ENCODE peak calls at places on chromosomes 7 and 10, in five cellular contexts. S is stimulated activated effector memory CD8-positive, alpha-beta T cell treated with anti-CD3 and anti-CD28 coated beads, Interleukin-12 subunit alpha, Interleukin-12 subunit beta, amount 100 ng/mL, for 72 hours; J is cardiac muscle cell; K is non-pigmented ciliary epithelial cell; H is memory B cell. I is an unnamed sample.

GRCh38 chr7:64625114-64626082 is 40.5 kb upstream of the ZNF107 start:
- DNase-seq in S (no peak), J (no peak), K (no peak), H (peak; percentile 30), I (no peak)

GRCh38 chr7:44046321-44047061 is 2.0 kb downstream of the DBNL start:
- DNase-seq in S (no peak), J (no peak), K (no peak), H (peak; percentile 77), I (no peak)

GRCh38 chr10:46547331-46547880 is 9.1 kb downstream of the GPRIN2 start:
- DNase-seq in S (peak; percentile 49), J (no peak), K (no peak), H (no peak), I (no peak)

GRCh38 chr7:3028071-3028766 is 15.4 kb downstream of the CARD11 start:
- DNase-seq in S (peak; percentile 61), J (peak; percentile 29), K (peak; percentile 31), H (no peak), I (no peak)

GRCh38 chr10:123275183-123275549 is 121.0 kb downstream of the BUB3 start:
- DNase-seq in S (no peak), J (no peak), K (no peak), H (no peak), I (no peak)

GRCh38 chr7:40538281-40538680 is 403.5 kb downstream of the SUGCT start:
- DNase-seq in S (no peak), J (peak; percentile 59), K (no peak), H (no peak), I (no peak)

GRCh38 chr7:98297619-98298286 is 16.3 kb downstream of the BRI3 start:
- DNase-seq in S (no peak), J (no peak), K (no peak), H (no peak), I (no peak)

GRCh38 chr10:47237316-47238260 is 62.4 kb upstream of the GDF10 start:
- DNase-seq in S (no peak), J (no peak), K (no peak), H (no peak), I (no peak)

GRCh38 chr7:120993575-120994191 is 5.2 kb downstream of the CPED1 start:
- DNase-seq in S (no peak), J (no peak), K (no peak), H (no peak), I (peak; percentile 55)

GRCh38 chr7:151085329-151085690 is 965 bp upstream of the AGAP3 start:
- DNase-seq in S (no peak), J (peak; percentile 21), K (no peak), H (no peak), I (no peak)

GRCh38 chr10:16520900-16521299 is 779 bp downstream of the C1QL3 start:
- DNase-seq in S (peak; percentile 74), J (peak; percentile 33), K (no peak), H (no peak), I (no peak)

GRCh38 chr7:28615091-28615490 is 202.8 kb downstream of the CREB5 start:
- DNase-seq in S (no peak), J (no peak), K (no peak), H (no peak), I (no peak)

GRCh38 chr7:2099036-2099957 is 133.4 kb downstream of the MAD1L1 start:
- DNase-seq in S (no peak), J (peak; percentile 23), K (no peak), H (peak; percentile 56), I (no peak)

GRCh38 chr10:36003688-36004087 is 361.6 kb upstream of the FZD8 start:
- DNase-seq in S (no peak), J (no peak), K (no peak), H (no peak), I (no peak)

GRCh38 chr10:3813267-3813666 is 28.3 kb upstream of the KLF6 start:
- DNase-seq in S (peak; percentile 40), J (no peak), K (no peak), H (no peak), I (no peak)

GRCh38 chr10:112424658-112425057 is 22.1 kb downstream of the ZDHHC6 start:
- DNase-seq in S (no peak), J (no peak), K (no peak), H (no peak), I (no peak)

GRCh38 chr7:3943779-3944520 is 642.9 kb downstream of the SDK1 start:
- DNase-seq in S (no peak), J (no peak), K (no peak), H (no peak), I (no peak)

GRCh38 chr10:4038000-4038399 is 253.0 kb upstream of the KLF6 start:
- DNase-seq in S (no peak), J (no peak), K (no peak), H (no peak), I (no peak)

GRCh38 chr10:62588116-62588515 is 213.9 kb downstream of the ZNF365 start:
- DNase-seq in S (no peak), J (peak; percentile 2), K (no peak), H (no peak), I (no peak)

GRCh38 chr10:102599565-102600327 is 44.5 kb upstream of the TRIM8 start:
- DNase-seq in S (no peak), J (peak; percentile 91), K (no peak), H (no peak), I (no peak)

GRCh38 chr7:28768577-28769147 is 189.5 kb downstream of the TRIL start:
- DNase-seq in S (no peak), J (no peak), K (peak; percentile 43), H (no peak), I (no peak)

GRCh38 chr10:102133373-102134195 is 744 bp downstream of the PPRC1 start:
- DNase-seq in S (peak; percentile 81), J (peak; percentile 85), K (no peak), H (no peak), I (no peak)

GRCh38 chr7:95690367-95690947 is 81.9 kb upstream of the DYNC1I1 start:
- DNase-seq in S (no peak), J (peak; percentile 69), K (no peak), H (peak; percentile 27), I (no peak)

GRCh38 chr10:100183482-100183881 is 2.3 kb downstream of the ERLIN1 start:
- DNase-seq in S (no peak), J (no peak), K (no peak), H (no peak), I (no peak)

GRCh38 chr10:19325581-19325980 is 277.0 kb downstream of the MALRD1 start:
- DNase-seq in S (no peak), J (peak; percentile 67), K (no peak), H (no peak), I (no peak)

GRCh38 chr10:100714566-100714950 is 30.8 kb upstream of the PAX2 start:
- DNase-seq in S (no peak), J (no peak), K (no peak), H (no peak), I (no peak)

GRCh38 chr10:8061274-8062211 is 7.1 kb downstream of the GATA3 start:
- DNase-seq in S (peak; percentile 80), J (no peak), K (no peak), H (no peak), I (no peak)

GRCh38 chr7:22137026-22137425 is 191.3 kb upstream of the CDCA7L start:
- DNase-seq in S (no peak), J (no peak), K (no peak), H (no peak), I (peak; percentile 59)

GRCh38 chr10:78196964-78197363 is 163.3 kb downstream of the RPS24 start:
- DNase-seq in S (no peak), J (peak; percentile 44), K (peak; percentile 5), H (no peak), I (peak; percentile 67)

GRCh38 chr7:24882989-24883631 is 96.9 kb downstream of the OSBPL3 start:
- DNase-seq in S (no peak), J (peak; percentile 84), K (peak; percentile 75), H (no peak), I (peak; percentile 42)

GRCh38 chr7:41702635-41703371 is at the start of gene INHBA:
- DNase-seq in S (no peak), J (peak; percentile 81), K (peak; percentile 87), H (no peak), I (peak; percentile 96)

GRCh38 chr7:9204571-9204970 is 771.2 kb downstream of the NXPH1 start:
- DNase-seq in S (no peak), J (no peak), K (peak; percentile 42), H (no peak), I (no peak)

GRCh38 chr7:139992353-139993054 is 70.2 kb downstream of the PARP12 start:
- DNase-seq in S (no peak), J (peak; percentile 25), K (no peak), H (no peak), I (no peak)

GRCh38 chr7:80760292-80760691 is 121.8 kb downstream of the CD36 start:
- DNase-seq in S (no peak), J (no peak), K (no peak), H (no peak), I (no peak)

I was measured in AG09309.